ENCODE peak calls at places on chromosomes 12 and 14, in six cellular contexts. G is body of pancreas, L is ovary, P is NT2/D1, Q is iPS DF 6.9, Z is tibial nerve. F is an unnamed sample.
A peak's percentile ranks its signal among the peaks of the same experiment; 100 is the strongest.

GRCh38 chr14:41362134-41362533 is 244.5 kb upstream of the LRFN5 start:
- DNase-seq in Z (no peak), L (no peak), Q (peak; percentile 7), P (no peak), G (no peak), F (no peak)

GRCh38 chr14:38000340-38000739 is 207.4 kb upstream of the SSTR1 start:
- DNase-seq in P (no peak), Q (no peak), L (no peak), Z (no peak), G (no peak), F (no peak)

GRCh38 chr12:68259318-68259940 is 6.0 kb upstream of the IL22 start:
- DNase-seq in G (no peak), Z (no peak), Q (no peak), P (no peak), L (no peak), F (no peak)

GRCh38 chr12:94710933-94711332 is 60.6 kb upstream of the TMCC3 start:
- DNase-seq in G (no peak), Q (peak; percentile 25), L (no peak), Z (no peak), P (peak; percentile 25), F (peak; percentile 53)

GRCh38 chr14:90179809-90180779 is 76.3 kb upstream of the PSMC1 start:
- DNase-seq in G (no peak), Z (no peak), P (no peak), L (no peak), Q (no peak), F (no peak)

GRCh38 chr14:73754911-73755360 is 40.8 kb upstream of the PNMA1 start:
- DNase-seq in G (no peak), L (peak; percentile 70), P (no peak), Q (no peak), Z (peak; percentile 54), F (no peak)

GRCh38 chr12:128531153-128531552 is 264.2 kb downstream of the TMEM132C start:
- DNase-seq in Z (no peak), L (no peak), Q (no peak), P (no peak), G (no peak), F (no peak)

GRCh38 chr12:111636209-111636928 is 37.3 kb upstream of the ATXN2 start:
- DNase-seq in G (peak; percentile 39), L (peak; percentile 89), Q (peak; percentile 16), Z (peak; percentile 55), P (peak; percentile 63), F (peak; percentile 66)

GRCh38 chr12:47080725-47081502 is 1.2 kb upstream of the AMIGO2 start:
- DNase-seq in L (peak; percentile 55), Z (peak; percentile 41), G (peak; percentile 46), P (no peak), Q (no peak), F (peak; percentile 65)

GRCh38 chr14:104805326-104805678 is 4.4 kb downstream of the ZBTB42 start:
- DNase-seq in Z (no peak), L (peak; percentile 79), Q (no peak), G (peak; percentile 71), P (no peak), F (peak; percentile 85)

GRCh38 chr14:24246765-24247212 is 4.4 kb upstream of the TINF2 start:
- DNase-seq in Q (no peak), L (no peak), Z (no peak), P (no peak), G (no peak), F (no peak)

GRCh38 chr12:8637666-8638065 is 25.0 kb downstream of the MFAP5 start:
- DNase-seq in Q (no peak), Z (no peak), G (no peak), L (no peak), P (no peak), F (no peak)

GRCh38 chr14:52802597-52802996 is 11.2 kb upstream of the GNPNAT1 start:
- DNase-seq in Q (no peak), P (no peak), L (no peak), G (no peak), Z (no peak), F (no peak)

GRCh38 chr14:92143962-92144361 is 22.2 kb downstream of the CPSF2 start:
- DNase-seq in Q (no peak), Z (no peak), L (no peak), G (no peak), P (no peak), F (no peak)

GRCh38 chr12:15778126-15778525 is 11.1 kb downstream of the EPS8 start:
- DNase-seq in Z (no peak), G (no peak), L (no peak), Q (no peak), P (no peak), F (no peak)

GRCh38 chr12:15779925-15780324 is 9.3 kb downstream of the EPS8 start:
- DNase-seq in Q (no peak), G (no peak), L (no peak), Z (no peak), P (no peak), F (no peak)

GRCh38 chr12:15787801-15788200 is 1.4 kb downstream of the EPS8 start:
- DNase-seq in P (no peak), Q (no peak), Z (no peak), G (no peak), L (no peak), F (no peak)

GRCh38 chr12:15783288-15783687 is 5.9 kb downstream of the EPS8 start:
- DNase-seq in L (no peak), P (no peak), G (no peak), Z (no peak), Q (no peak), F (no peak)

GRCh38 chr12:15782667-15783066 is 6.5 kb downstream of the EPS8 start:
- DNase-seq in P (no peak), G (no peak), Q (no peak), L (no peak), Z (no peak), F (no peak)
- H3K4me1 ChIP-seq in P (no peaks in the 10 kb centered on the region), G (peaks cover 18% of the 10 kb centered on the region), Q (no peaks in the 10 kb centered on the region), L (peaks cover 7% of the 10 kb centered on the region), Z (peaks cover 2% of the 10 kb centered on the region), F (no peaks in the 10 kb centered on the region)

GRCh38 chr12:124379379-124379937 is 84.6 kb downstream of the RFLNA start:
- DNase-seq in P (no peak), Q (no peak), G (no peak), Z (no peak), L (no peak), F (peak; percentile 27)

GRCh38 chr12:124379938-124380754 is 85.3 kb downstream of the RFLNA start:
- DNase-seq in G (peak; percentile 57), Q (no peak), P (no peak), L (peak; percentile 77), Z (peak; percentile 59), F (peak; percentile 76)

GRCh38 chr12:124381454-124382207 is 86.7 kb downstream of the RFLNA start:
- DNase-seq in L (peak; percentile 92), Q (no peak), P (no peak), G (peak; percentile 94), Z (peak; percentile 91), F (peak; percentile 92)

GRCh38 chr12:124383028-124383427 is 88.1 kb downstream of the RFLNA start:
- DNase-seq in G (no peak), P (no peak), L (no peak), Q (no peak), Z (no peak), F (no peak)

GRCh38 chr12:124380793-124381453 is 86.0 kb downstream of the RFLNA start:
- DNase-seq in G (no peak), Z (no peak), Q (no peak), L (no peak), P (no peak), F (no peak)
- H3K36me3 ChIP-seq in G (peaks cover 7% of the 10 kb centered on the region), Z (no peaks in the 10 kb centered on the region), Q (peaks cover 18% of the 10 kb centered on the region), L (no peaks in the 10 kb centered on the region), P (peaks cover 90% of the 10 kb centered on the region), F (peaks cover 3% of the 10 kb centered on the region)

DNA sequence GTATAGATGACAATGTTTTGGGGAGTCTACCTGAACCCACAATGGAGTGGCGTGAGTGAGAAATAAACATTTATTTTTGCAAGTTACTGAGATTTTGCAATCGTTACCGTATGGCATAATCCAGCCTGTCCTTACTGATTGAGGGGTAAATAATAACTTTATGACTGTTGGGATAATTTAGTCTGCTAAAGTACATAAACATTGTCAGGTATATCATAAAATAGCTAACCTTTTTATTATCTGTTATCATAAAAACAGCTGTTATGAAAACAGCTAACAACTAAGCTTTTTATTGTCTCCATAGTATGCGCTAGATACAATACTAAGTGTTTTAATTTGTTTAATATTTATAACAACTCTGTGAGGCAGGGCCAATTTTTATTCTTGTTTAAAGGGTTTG is 10.3 kb downstream of the ACSS3 start:
- DNase-seq in L (no peak), Z (no peak), P (no peak), G (no peak), Q (no peak), F (no peak)
- H3K4me3 ChIP-seq in L (no peak overlapping the region), Z (no peak overlapping the region), P (no peak overlapping the region), G (no peak overlapping the region), Q (no peak overlapping the region), F (no peak overlapping the region)

GRCh38 chr12:45853550-45853949 is 124.0 kb downstream of the ARID2 start:
- DNase-seq in Z (no peak), G (no peak), P (no peak), L (no peak), Q (no peak), F (no peak)

GRCh38 chr12:45852508-45852907 is 123.0 kb downstream of the ARID2 start:
- DNase-seq in Z (no peak), G (no peak), L (no peak), Q (no peak), P (no peak), F (no peak)

GRCh38 chr12:45849289-45849688 is 119.8 kb downstream of the ARID2 start:
- DNase-seq in G (no peak), Z (no peak), P (no peak), Q (no peak), L (no peak), F (no peak)

GRCh38 chr12:45850302-45850701 is 120.8 kb downstream of the ARID2 start:
- DNase-seq in Z (no peak), Q (no peak), P (no peak), G (no peak), L (no peak), F (no peak)
- H3K4me1 ChIP-seq in Z (no peaks in the 10 kb centered on the region), Q (no peaks in the 10 kb centered on the region), P (no peaks in the 10 kb centered on the region), G (no peaks in the 10 kb centered on the region), L (peaks cover 2% of the 10 kb centered on the region), F (no peaks in the 10 kb centered on the region)

F was measured in psoas muscle.